ENCODE peak calls at places on chromosomes 1 and 21, in four cellular contexts. N, T, K and X are unnamed samples.
A peak's percentile ranks its signal among the peaks of the same experiment; 100 is the strongest.

GRCh38 chr1:209727286-209727685 is 22.6 kb downstream of the HSD11B1 start:
- DNase-seq in K (no peak), N (no peak), T (no peak), X (no peak)

GRCh38 chr1:160629286-160630210 is 17.3 kb downstream of the SLAMF1 start:
- DNase-seq in T (no peak), N (no peak), K (no peak), X (no peak)

GRCh38 chr1:236045771-236046170 is 19.1 kb downstream of the NID1 start:
- DNase-seq in K (no peak), T (no peak), N (no peak), X (no peak)

GRCh38 chr1:119653839-119654170 is 5.7 kb upstream of the ZNF697 start:
- DNase-seq in N (no peak), K (no peak), T (no peak), X (no peak)

GRCh38 chr21:27269646-27270045 is 302.8 kb upstream of the ADAMTS5 start:
- DNase-seq in T (no peak), N (no peak), K (no peak), X (no peak)

GRCh38 chr1:12185036-12185435 is 18.2 kb downstream of the TNFRSF1B start:
- DNase-seq in K (no peak), T (no peak), N (no peak), X (no peak)

GRCh38 chr1:202304370-202304769 is 37.4 kb downstream of the UBE2T start:
- DNase-seq in K (no peak), N (no peak), T (no peak), X (no peak)

GRCh38 chr1:32696041-32696440 is 6.5 kb downstream of the SYNC start:
- DNase-seq in N (no peak), T (no peak), K (no peak), X (no peak)

GRCh38 chr1:41383094-41383852 is 22.0 kb downstream of the FOXO6 start:
- DNase-seq in T (no peak), N (no peak), K (no peak), X (no peak)

GRCh38 chr1:220370041-220370700 is 97.9 kb upstream of the RAB3GAP2 start:
- DNase-seq in T (no peak), K (peak; percentile 63), N (no peak), X (no peak)

GRCh38 chr1:104132386-104132973 is 382.8 kb downstream of the AMY1C start:
- DNase-seq in K (no peak), T (no peak), N (no peak), X (no peak)

GRCh38 chr1:115676498-115677171 is 34.9 kb downstream of the VANGL1 start:
- DNase-seq in T (no peak), K (no peak), N (no peak), X (no peak)

GRCh38 chr1:6358757-6359567 is 34.6 kb downstream of the ACOT7 start:
- DNase-seq in K (no peak), N (no peak), T (no peak), X (no peak)

GRCh38 chr1:88524129-88524528 is 159.9 kb upstream of the PKN2 start:
- DNase-seq in K (no peak), T (no peak), N (no peak), X (no peak)

GRCh38 chr1:6148497-6149241 is 31.5 kb downstream of the CHD5 start:
- DNase-seq in T (no peak), K (peak; percentile 48), N (no peak), X (no peak)

GRCh38 chr1:110615548-110616130 is 9.5 kb upstream of the KCNA2 start:
- DNase-seq in K (peak; percentile 66), N (peak; percentile 74), T (no peak), X (peak; percentile 46)

GRCh38 chr1:83500531-83500930 is 498.4 kb downstream of the TTLL7 start:
- DNase-seq in K (no peak), N (no peak), T (no peak), X (no peak)

GRCh38 chr1:54865238-54866073 is 21.5 kb downstream of the DHCR24 start:
- DNase-seq in N (no peak), K (no peak), T (no peak), X (no peak)

GRCh38 chr1:239268941-239269340 is 117.4 kb upstream of the CHRM3 start:
- DNase-seq in N (no peak), T (no peak), K (no peak), X (no peak)

GRCh38 chr1:229409616-229410369 is 24.1 kb downstream of the ACTA1 start:
- DNase-seq in T (no peak), N (no peak), K (no peak), X (no peak)

GRCh38 chr1:117150316-117150715 is 28.8 kb upstream of the TRIM45 start:
- DNase-seq in N (no peak), K (no peak), T (no peak), X (no peak)

GRCh38 chr1:119133987-119134386 is 6.5 kb downstream of the WARS2 start:
- DNase-seq in K (no peak), N (no peak), T (no peak), X (no peak)

GRCh38 chr1:201444792-201445191 is 23.3 kb upstream of the TNNI1 start:
- DNase-seq in T (no peak), N (no peak), K (no peak), X (no peak)

GRCh38 chr1:26028490-26028980 is 7.0 kb downstream of the EXTL1 start:
- DNase-seq in N (no peak), K (no peak), T (no peak), X (no peak)

GRCh38 chr1:210905944-210906453 is 227.9 kb downstream of the KCNH1 start:
- DNase-seq in T (no peak), K (no peak), N (no peak), X (no peak)

GRCh38 chr21:34280389-34280795 is 83.4 kb upstream of the KCNE2 start:
- DNase-seq in T (no peak), K (no peak), N (peak; percentile 29), X (no peak)

GRCh38 chr1:168083456-168084325 is 53.0 kb downstream of the GPR161 start:
- DNase-seq in N (no peak), K (no peak), T (no peak), X (no peak)

DNA sequence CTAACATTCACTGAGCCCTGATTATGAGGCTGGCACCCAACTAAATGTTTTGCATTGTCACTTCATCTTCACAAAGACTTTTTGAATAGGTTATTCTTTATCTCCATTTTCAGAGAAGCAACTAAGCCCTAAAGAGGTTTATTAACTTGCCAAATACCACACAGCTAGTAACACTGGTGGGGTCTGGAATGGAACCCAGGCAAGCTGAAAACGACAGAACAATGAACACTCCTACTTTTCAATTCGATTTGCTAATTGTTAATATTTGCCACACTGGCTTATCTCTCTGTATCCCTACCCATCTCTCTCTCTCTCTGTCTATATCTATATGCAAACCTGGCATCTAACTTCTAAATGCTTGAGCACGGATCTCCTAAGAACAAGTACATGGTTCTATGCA is 40.6 kb downstream of the MRPL39 start:
- DNase-seq in K (no peak), N (no peak), T (no peak), X (no peak)
- H3K4me3 ChIP-seq in K (no peak overlapping the region), N (no peak overlapping the region), T (no peak overlapping the region), X (peak overlapping the region; percentile 90)

GRCh38 chr1:113490384-113490783 is 100.1 kb downstream of the MAGI3 start:
- DNase-seq in T (no peak), K (no peak), N (no peak), X (no peak)

GRCh38 chr1:113493533-113493932 is 103.2 kb downstream of the MAGI3 start:
- DNase-seq in T (no peak), K (no peak), N (no peak), X (no peak)

GRCh38 chr1:113488576-113489177 is 98.4 kb downstream of the MAGI3 start:
- DNase-seq in T (no peak), N (no peak), K (no peak), X (no peak)
- TF ChIP-seq CTCF in T (no peak), N (no peak), K (no peak), X (no peak)

GRCh38 chr21:43939443-43940328 is 72.4 kb upstream of the TRAPPC10 start:
- DNase-seq in N (no peak), T (no peak), K (no peak), X (no peak)
- H3K4me3 ChIP-seq in N (no peak overlapping the region), T (peak overlapping the region; percentile 63), K (no peak overlapping the region), X (no peak overlapping the region)

DNA sequence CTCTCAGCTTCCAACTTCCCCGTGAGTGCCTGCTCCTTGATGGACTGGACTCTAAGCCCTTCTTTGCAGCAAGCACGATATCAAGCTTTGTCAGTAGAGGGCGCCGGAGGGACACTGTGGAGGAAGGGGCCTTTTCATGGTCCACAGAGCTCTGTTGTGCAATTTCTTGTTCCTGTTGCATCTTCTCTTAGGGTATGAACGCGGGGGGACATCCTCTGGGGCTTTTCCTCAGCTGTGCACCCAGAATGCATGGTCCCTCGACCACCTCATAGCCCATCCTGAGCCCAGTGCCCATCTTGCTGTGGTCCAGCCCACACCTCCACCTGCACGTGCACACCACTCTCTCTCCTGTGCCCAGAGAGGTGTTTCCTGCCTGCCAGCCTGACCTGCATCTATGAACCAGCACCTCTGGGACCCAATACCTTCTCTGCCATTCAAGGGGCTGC is 556.8 kb downstream of the PTPRU start:
- DNase-seq in N (peak; percentile 92), K (peak; percentile 61), T (peak; percentile 11), X (peak; percentile 10)
- TF ChIP-seq CTCF in N (peak; percentile 52), K (peak; percentile 85), T (peak; percentile 56), X (peak; percentile 87)

GRCh38 chr1:182173791-182174190 is 112.3 kb upstream of the ZNF648 start:
- DNase-seq in K (no peak), T (no peak), N (no peak), X (no peak)
- H3K4me3 ChIP-seq in K (no peak overlapping the region), T (no peak overlapping the region), N (no peak overlapping the region), X (no peak overlapping the region)